ENCODE peak calls at places on chromosome 16, in four cellular contexts. G is left ventricle myocardium inferior, H is pancreas, F is adrenal gland. Q is an unnamed sample.
A peak's percentile ranks its signal among the peaks of the same experiment; 100 is the strongest.

GRCh38 chr16:87789437-87790277 is 23.9 kb upstream of the KLHDC4 start:
- DNase-seq in G (no peak), H (no peak), F (no peak), Q (no peak)

GRCh38 chr16:14529010-14529669 is 100.9 kb downstream of the PARN start:
- DNase-seq in G (peak; percentile 63), H (peak; percentile 75), F (peak; percentile 86), Q (peak; percentile 69)

GRCh38 chr16:79093554-79093967 is 507.0 kb downstream of the MAF start:
- DNase-seq in G (no peak), H (peak; percentile 29), F (peak; percentile 18), Q (peak; percentile 68)

GRCh38 chr16:54816471-54816870 is 114.2 kb upstream of the IRX5 start:
- DNase-seq in G (no peak), H (no peak), F (no peak), Q (no peak)

GRCh38 chr16:85310868-85311585 is 198.8 kb upstream of the CIBAR2 start:
- DNase-seq in G (peak; percentile 37), H (no peak), F (no peak), Q (no peak)

GRCh38 chr16:75379911-75380847 is 53.1 kb downstream of the CFDP1 start:
- DNase-seq in G (no peak), H (no peak), F (no peak), Q (no peak)

GRCh38 chr16:1779234-1779701 is 3.1 kb downstream of the SPSB3 start:
- DNase-seq in G (no peak), H (no peak), F (peak; percentile 31), Q (no peak)

GRCh38 chr16:53991181-53992056 is 287.5 kb downstream of the FTO start:
- DNase-seq in G (no peak), H (no peak), F (no peak), Q (peak; percentile 68)

GRCh38 chr16:15880434-15880833 is 8.0 kb downstream of the CEP20 start:
- DNase-seq in G (no peak), H (no peak), F (no peak), Q (no peak)

GRCh38 chr16:15876503-15876902 is 11.9 kb downstream of the CEP20 start:
- DNase-seq in G (no peak), H (no peak), F (no peak), Q (no peak)

GRCh38 chr16:15880909-15881308 is 7.5 kb downstream of the CEP20 start:
- DNase-seq in G (no peak), H (no peak), F (no peak), Q (no peak)

GRCh38 chr16:15881794-15882379 is 6.5 kb downstream of the CEP20 start:
- DNase-seq in G (no peak), H (no peak), F (no peak), Q (no peak)

DNA sequence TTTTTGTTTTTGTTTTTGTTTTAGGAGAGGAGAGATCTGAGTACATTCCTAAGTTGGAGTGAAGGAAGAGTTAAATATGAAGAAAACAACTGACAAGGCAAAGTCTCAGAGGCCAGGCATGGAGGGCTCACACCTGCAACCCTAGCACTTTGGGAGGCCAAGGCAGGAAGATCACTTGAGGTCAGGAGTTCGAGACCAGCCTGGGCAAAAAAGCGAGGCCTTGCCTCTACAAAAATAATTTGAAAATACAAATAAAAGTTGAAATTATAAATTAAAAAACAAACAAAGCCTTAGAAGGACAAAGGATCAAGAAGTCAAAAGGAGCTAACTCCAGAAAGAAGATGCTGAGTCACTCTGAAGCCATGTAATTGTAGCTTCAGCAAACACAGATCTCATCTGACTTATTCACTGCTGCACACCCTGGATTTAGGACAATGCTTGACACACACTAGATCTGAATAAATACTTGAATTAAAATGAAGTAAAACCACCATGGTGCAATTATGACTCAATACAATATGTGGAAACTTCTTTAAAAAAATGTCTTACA is 9.1 kb downstream of the CEP20 start:
- DNase-seq in G (no peak), H (no peak), F (no peak), Q (no peak)
- H3K27ac ChIP-seq in G (no peak overlapping the region), H (no peak overlapping the region), F (no peak overlapping the region), Q (peak overlapping the region; percentile 6)

GRCh38 chr16:20956319-20956718 is 55.7 kb downstream of the LYRM1 start:
- DNase-seq in G (no peak), H (no peak), F (no peak), Q (no peak)

GRCh38 chr16:20954574-20954973 is 54.0 kb downstream of the LYRM1 start:
- DNase-seq in G (no peak), H (no peak), F (no peak), Q (no peak)

GRCh38 chr16:20949660-20950059 is 49.1 kb downstream of the LYRM1 start:
- DNase-seq in G (no peak), H (no peak), F (no peak), Q (no peak)

GRCh38 chr16:20950294-20950693 is 49.7 kb downstream of the LYRM1 start:
- DNase-seq in G (no peak), H (no peak), F (no peak), Q (no peak)

GRCh38 chr16:20952144-20952797 is 51.7 kb downstream of the LYRM1 start:
- DNase-seq in G (no peak), H (no peak), F (no peak), Q (no peak)
- H3K27ac ChIP-seq in G (no peak overlapping the region), H (no peak overlapping the region), F (no peak overlapping the region), Q (no peak overlapping the region)

DNA sequence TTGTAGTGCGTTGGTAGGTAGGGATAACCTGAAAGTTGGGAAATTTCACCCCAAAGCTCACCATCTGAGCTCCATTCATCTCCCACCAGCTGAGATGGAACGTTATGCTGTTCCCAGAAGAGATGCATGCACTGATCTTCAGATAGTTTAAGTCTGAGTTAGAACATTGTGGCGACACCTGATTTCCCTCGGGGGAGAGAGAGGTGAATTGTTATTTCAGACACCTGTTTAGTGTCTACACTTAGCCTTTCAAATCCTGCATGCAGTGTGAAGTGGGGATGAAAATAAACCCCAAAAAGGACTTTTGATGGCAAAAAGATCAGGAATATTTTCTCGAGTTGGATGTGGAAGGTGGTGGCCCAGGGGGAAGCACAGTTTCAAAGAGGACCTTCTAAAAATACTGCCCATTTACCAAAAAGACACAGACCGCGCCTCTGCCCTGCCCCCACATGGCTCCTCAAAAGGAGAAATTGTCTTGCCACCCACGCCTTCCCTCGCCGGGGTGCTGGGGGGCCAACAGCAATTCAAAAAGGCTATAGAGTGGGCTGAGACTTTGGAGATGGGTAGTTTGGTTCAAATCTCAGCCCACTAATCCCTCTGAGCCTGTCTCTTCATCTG is 11.4 kb downstream of the CIITA start:
- DNase-seq in G (peak; percentile 32), H (no peak), F (no peak), Q (peak; percentile 73)
- H3K27ac ChIP-seq in G (no peak overlapping the region), H (no peak overlapping the region), F (no peak overlapping the region), Q (no peak overlapping the region)

GRCh38 chr16:50202926-50203624 is 50.0 kb downstream of the TENT4B start:
- DNase-seq in G (no peak), H (no peak), F (peak; percentile 51), Q (no peak)

GRCh38 chr16:50207652-50208051 is 54.5 kb downstream of the TENT4B start:
- DNase-seq in G (no peak), H (no peak), F (no peak), Q (no peak)

GRCh38 chr16:50201784-50202183 is 48.7 kb downstream of the TENT4B start:
- DNase-seq in G (no peak), H (no peak), F (no peak), Q (no peak)

GRCh38 chr16:50203681-50204080 is 50.6 kb downstream of the TENT4B start:
- DNase-seq in G (no peak), H (no peak), F (no peak), Q (no peak)

GRCh38 chr16:50204426-50205108 is 51.5 kb downstream of the TENT4B start:
- DNase-seq in G (no peak), H (no peak), F (no peak), Q (no peak)
- H3K27ac ChIP-seq in G (peak overlapping the region; percentile 62), H (peak overlapping the region; percentile 59), F (peak overlapping the region; percentile 84), Q (no peak overlapping the region)

DNA sequence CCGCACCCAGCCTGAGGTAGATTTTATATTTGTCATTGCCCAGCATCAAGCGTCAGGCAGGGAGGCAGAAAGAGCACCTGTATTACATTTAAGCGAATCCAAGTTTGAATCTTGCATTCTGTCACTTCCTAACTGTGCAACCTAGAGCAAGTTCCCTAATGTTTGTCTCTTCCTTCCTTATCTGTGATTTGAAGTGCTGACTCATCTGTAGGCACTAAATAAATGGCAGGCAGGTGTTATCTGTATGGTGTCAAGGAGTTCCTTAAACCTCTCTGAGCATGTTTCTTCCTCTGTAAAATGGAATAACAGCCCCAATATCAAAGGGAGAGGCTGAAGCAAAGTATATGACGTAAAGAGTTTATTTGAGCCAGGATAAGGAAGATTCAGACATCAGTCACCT is 24.3 kb downstream of the GP2 start:
- DNase-seq in G (no peak), H (no peak), F (no peak), Q (no peak)
- H3K27ac ChIP-seq in G (no peak overlapping the region), H (no peak overlapping the region), F (no peak overlapping the region), Q (no peak overlapping the region)

DNA sequence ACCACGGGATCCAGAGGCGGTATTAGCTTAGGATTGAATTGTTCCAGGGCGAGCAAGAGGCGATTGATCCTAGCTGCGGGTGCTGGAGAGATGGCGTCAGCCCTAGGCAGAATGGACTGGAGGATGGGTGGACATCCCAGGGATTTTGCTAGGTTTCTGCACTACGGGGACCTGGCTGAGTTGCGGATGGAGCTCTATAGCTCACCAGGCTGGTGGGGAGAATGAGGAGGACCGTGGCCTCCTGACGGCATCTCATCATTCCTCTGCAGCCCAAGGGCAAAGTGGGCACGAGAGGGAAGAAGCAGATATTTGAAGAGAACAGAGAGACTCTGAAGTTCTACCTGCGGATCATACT is 614 bp downstream of the TMEM208 start:
- DNase-seq in G (no peak), H (no peak), F (no peak), Q (no peak)
- H3K27ac ChIP-seq in G (peak overlapping the region; percentile 94), H (no peak overlapping the region), F (peak overlapping the region; percentile 73), Q (peak overlapping the region; percentile 76)

GRCh38 chr16:67105881-67106280 is 3.9 kb upstream of the PHAF1 start:
- DNase-seq in G (no peak), H (no peak), F (no peak), Q (no peak)
- H3K27ac ChIP-seq in G (no peak overlapping the region), H (no peak overlapping the region), F (no peak overlapping the region), Q (peak overlapping the region; percentile 15)